ENCODE peak calls at places on chromosomes 6 and 20, in seven cellular contexts. O, D, A, R, H, F and L are unnamed samples.

GRCh38 chr6:104704191-104704590 is 155.5 kb downstream of the HACE1 start:
- DNase-seq in O (no peak), D (no peak), A (no peak), R (peak), H (peak), F (no peak), L (no peak)

GRCh38 chr20:54107600-54108393 is 37.4 kb upstream of the BCAS1 start:
- DNase-seq in O (peak), D (no peak), A (no peak), R (no peak), H (no peak), F (no peak), L (no peak)

GRCh38 chr20:36460648-36461599 is 80.4 kb upstream of the MYL9 start:
- DNase-seq in O (peak), D (peak), A (peak), R (peak), H (peak), F (peak), L (peak)

GRCh38 chr6:141282263-141282662 is 850.5 kb upstream of the GJE1 start:
- DNase-seq in O (no peak), D (no peak), A (no peak), R (no peak), H (no peak), F (no peak), L (no peak)

GRCh38 chr6:130872250-130873095 is 45.3 kb downstream of the SMLR1 start:
- DNase-seq in O (peak), D (peak), A (peak), R (peak), H (peak), F (peak), L (peak)

GRCh38 chr6:166940643-166941068 is 15.7 kb downstream of the RNASET2 start:
- DNase-seq in O (no peak), D (peak), A (peak), R (no peak), H (no peak), F (no peak), L (peak)

GRCh38 chr6:37173573-37174195 is 3.7 kb downstream of the PIM1 start:
- DNase-seq in O (no peak), D (no peak), A (no peak), R (no peak), H (no peak), F (no peak), L (peak)

GRCh38 chr6:82624251-82624650 is 260.6 kb downstream of the TPBG start:
- DNase-seq in O (no peak), D (no peak), A (no peak), R (no peak), H (no peak), F (no peak), L (no peak)

GRCh38 chr20:45293041-45294002 is 13.3 kb upstream of the RBPJL start:
- DNase-seq in O (peak), D (peak), A (peak), R (peak), H (peak), F (peak), L (peak)

GRCh38 chr20:56731041-56731440 is 101.9 kb downstream of the TFAP2C start:
- DNase-seq in O (no peak), D (no peak), A (no peak), R (no peak), H (peak), F (no peak), L (no peak)

GRCh38 chr6:112332274-112332673 is 14.9 kb upstream of the RFPL4B start:
- DNase-seq in O (no peak), D (no peak), A (no peak), R (no peak), H (no peak), F (peak), L (peak)

GRCh38 chr20:52783769-52784168 is 188.4 kb upstream of the TSHZ2 start:
- DNase-seq in O (no peak), D (no peak), A (no peak), R (no peak), H (no peak), F (peak), L (peak)

GRCh38 chr20:57696401-57696961 is 13.3 kb downstream of the PMEPA1 start:
- DNase-seq in O (no peak), D (no peak), A (no peak), R (no peak), H (no peak), F (no peak), L (no peak)

GRCh38 chr6:107275330-107275865 is 160.1 kb upstream of the BEND3 start:
- DNase-seq in O (peak), D (no peak), A (no peak), R (no peak), H (no peak), F (no peak), L (peak)

GRCh38 chr6:44186691-44187025 is 28.0 kb downstream of the CAPN11 start:
- DNase-seq in O (no peak), D (no peak), A (no peak), R (no peak), H (no peak), F (no peak), L (no peak)

GRCh38 chr6:33620584-33621395 is at the start of gene ITPR3:
- DNase-seq in O (peak), D (peak), A (peak), R (peak), H (peak), F (peak), L (peak)

GRCh38 chr20:31707994-31708744 is 14.5 kb downstream of the BCL2L1 start:
- DNase-seq in O (peak), D (no peak), A (peak), R (no peak), H (no peak), F (no peak), L (no peak)

GRCh38 chr20:52190437-52191131 is 995 bp downstream of the ZFP64 start:
- DNase-seq in O (peak), D (peak), A (peak), R (peak), H (peak), F (peak), L (peak)

GRCh38 chr6:14871196-14871595 is 374.7 kb upstream of the JARID2 start:
- DNase-seq in O (no peak), D (no peak), A (no peak), R (no peak), H (no peak), F (no peak), L (no peak)

GRCh38 chr20:57619053-57619831 is 984 bp downstream of the ZBP1 start:
- DNase-seq in O (no peak), D (no peak), A (no peak), R (no peak), H (no peak), F (no peak), L (no peak)

DNA sequence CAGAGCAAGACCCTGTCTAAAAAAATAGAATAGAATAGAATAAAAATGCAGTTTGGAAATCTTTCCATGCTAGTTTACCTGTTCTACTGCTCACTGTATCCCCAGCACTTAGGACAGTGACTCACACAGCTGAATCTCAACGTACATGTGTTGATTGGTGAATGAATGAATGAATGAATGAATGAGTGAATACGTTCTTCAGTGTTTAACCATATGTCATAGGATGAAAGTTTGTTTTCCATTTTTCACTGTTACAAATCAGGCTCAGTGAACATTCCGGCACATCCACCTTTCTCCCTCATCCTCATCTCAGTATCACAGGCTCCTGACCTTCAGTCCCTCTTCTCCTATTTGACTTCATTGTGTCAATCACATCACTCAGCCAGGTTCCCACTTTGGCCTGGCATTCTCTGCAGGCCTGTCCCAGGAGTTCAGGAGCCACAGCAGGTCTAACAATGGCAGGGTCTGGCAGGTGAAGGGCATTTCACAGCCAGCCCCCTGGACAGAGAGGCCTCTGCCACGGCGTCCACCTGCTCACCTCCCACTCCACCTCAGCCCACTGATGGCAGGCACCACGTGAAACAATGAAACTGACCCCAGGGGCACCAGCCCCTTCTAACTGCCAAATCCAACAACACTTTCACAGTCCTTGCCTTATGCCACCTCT is 7.9 kb downstream of the ZC3H12D start:
- DNase-seq in O (no peak), D (no peak), A (no peak), R (no peak), H (no peak), F (no peak), L (no peak)
- H3K4me3 ChIP-seq in O (no peak), D (no peak), A (no peak), R (no peak), H (no peak), F (no peak), L (no peak)

DNA sequence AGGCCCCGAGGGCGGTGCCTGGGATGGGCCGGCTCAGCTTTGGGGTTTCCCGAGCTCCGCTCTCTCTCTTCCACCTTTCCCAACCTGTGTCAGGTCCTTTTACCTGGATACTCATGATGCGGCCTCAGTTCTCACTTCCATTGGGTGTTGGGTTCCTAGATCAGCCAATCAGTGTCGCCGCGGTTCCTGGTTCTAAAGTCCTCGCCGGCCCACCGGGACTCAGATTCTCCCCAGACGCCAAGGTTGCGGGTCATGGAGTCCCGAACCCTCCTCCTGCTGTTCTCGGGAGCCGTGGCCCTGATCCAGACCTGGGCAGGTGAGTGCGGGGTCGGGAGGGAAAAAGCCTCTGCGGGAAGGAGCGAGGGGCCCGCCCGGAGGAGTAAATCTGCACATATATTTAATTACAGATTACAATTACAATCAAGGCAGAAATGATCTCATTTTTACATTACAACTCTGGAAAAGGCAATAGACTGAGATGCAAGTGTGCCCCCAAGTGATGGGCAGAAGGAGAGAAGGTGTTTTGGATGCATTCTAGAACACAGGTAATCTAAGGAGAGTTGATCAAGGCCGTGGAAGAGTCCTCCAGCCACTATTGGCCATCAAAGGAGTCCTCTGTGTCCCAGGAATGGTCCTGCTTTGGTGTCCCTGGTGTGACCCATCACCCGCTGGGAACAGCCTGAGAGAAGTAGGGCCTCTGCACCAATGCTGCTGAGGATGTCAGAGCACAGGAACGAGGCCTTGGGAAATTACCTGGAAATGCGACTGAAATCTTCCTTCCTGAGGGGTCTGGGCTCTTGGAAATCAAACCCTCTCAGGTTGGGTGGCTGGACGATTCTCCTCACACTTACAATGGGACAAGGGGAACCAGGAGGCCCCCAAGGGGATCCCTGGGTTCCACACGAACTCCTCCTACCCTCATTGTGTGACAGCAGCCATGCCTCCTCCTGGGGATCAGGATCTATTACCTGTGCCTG is 34.7 kb upstream of the MICB start:
- DNase-seq in O (peak), D (peak), A (peak), R (peak), H (peak), F (peak), L (peak)
- TF ChIP-seq CTCF in O (no peak), D (no peak), A (no peak), R (no peak), H (no peak), F (no peak), L (no peak)

GRCh38 chr6:149999636-150000035 is 25.7 kb downstream of the RAET1L start:
- DNase-seq in O (no peak), D (no peak), A (no peak), R (no peak), H (no peak), F (no peak), L (no peak)
- H3K4me3 ChIP-seq in O (no peak), D (no peak), A (no peak), R (no peak), H (no peak), F (no peak), L (no peak)

GRCh38 chr20:9145142-9145541 is 76.3 kb downstream of the PLCB4 start:
- DNase-seq in O (no peak), D (no peak), A (no peak), R (no peak), H (no peak), F (no peak), L (no peak)
- TF ChIP-seq CTCF in O (no peak), D (no peak), A (no peak), R (no peak), H (no peak), F (no peak), L (no peak)

DNA sequence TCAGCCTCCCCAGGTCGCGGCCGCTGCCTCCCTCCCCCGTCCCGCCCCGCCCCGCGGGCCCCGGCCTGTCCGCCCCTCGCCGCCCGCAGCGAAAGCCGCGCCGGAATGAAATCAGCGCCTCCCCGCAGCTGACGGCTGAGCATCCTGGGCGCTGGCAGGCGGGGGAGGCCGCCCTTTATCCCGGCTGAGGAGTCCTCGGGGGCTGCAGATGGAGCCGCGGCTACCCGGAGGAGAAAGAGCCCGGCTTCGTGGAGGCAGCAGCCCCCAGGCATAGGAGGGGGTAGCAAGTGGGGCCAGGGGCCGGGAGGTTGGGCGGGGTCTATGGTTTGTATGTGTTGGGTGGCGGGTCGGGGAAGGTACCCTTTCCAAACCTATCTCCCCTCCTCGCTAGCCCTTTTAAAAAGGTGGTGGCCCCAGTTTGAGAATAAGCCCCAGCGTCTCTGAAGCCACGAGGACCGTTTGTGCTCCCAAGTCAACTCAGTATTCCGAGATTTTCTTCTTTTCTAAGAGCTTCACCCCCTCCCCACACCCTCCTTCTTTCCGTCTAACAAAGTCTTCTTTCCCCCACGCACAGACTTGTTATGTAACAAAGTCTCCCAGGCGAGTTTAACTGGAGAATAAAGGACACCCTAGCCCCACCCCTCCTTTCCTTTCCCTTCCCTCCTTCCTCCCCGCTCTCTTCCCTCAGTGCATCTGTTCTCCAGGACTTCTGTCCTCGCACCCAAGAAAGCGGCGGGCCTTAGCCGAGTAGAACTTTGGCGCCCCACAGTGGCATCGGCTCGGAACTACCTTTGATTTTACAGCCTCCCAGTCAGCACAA is 11.0 kb downstream of the POU3F2 start:
- DNase-seq in O (peak), D (peak), A (peak), R (peak), H (peak), F (peak), L (peak)
- H3K4me3 ChIP-seq in O (peak), D (no peak), A (no peak), R (peak), H (peak), F (peak), L (no peak)

GRCh38 chr6:51930602-51931001 is 156.8 kb downstream of the PKHD1 start:
- DNase-seq in O (no peak), D (no peak), A (no peak), R (no peak), H (no peak), F (no peak), L (no peak)

GRCh38 chr6:51932956-51933355 is 154.5 kb downstream of the PKHD1 start:
- DNase-seq in O (no peak), D (no peak), A (no peak), R (no peak), H (no peak), F (no peak), L (no peak)

GRCh38 chr6:51936941-51937340 is 150.5 kb downstream of the PKHD1 start:
- DNase-seq in O (no peak), D (no peak), A (no peak), R (no peak), H (no peak), F (no peak), L (no peak)

GRCh38 chr6:51936536-51936935 is 150.9 kb downstream of the PKHD1 start:
- DNase-seq in O (no peak), D (no peak), A (no peak), R (no peak), H (no peak), F (no peak), L (no peak)

GRCh38 chr6:51934098-51934497 is 153.3 kb downstream of the PKHD1 start:
- DNase-seq in O (no peak), D (peak), A (no peak), R (no peak), H (no peak), F (peak), L (no peak)
- TF ChIP-seq CTCF in O (no peak), D (peak), A (peak), R (no peak), H (no peak), F (peak), L (peak)

GRCh38 chr20:62799459-62799858 is 3.2 kb downstream of the MRGBP start:
- DNase-seq in O (no peak), D (no peak), A (no peak), R (no peak), H (no peak), F (no peak), L (no peak)

GRCh38 chr20:62799873-62800272 is 3.6 kb downstream of the MRGBP start:
- DNase-seq in O (no peak), D (no peak), A (no peak), R (no peak), H (no peak), F (no peak), L (no peak)

GRCh38 chr20:62796699-62797491 is 622 bp downstream of the MRGBP start:
- DNase-seq in O (peak), D (no peak), A (no peak), R (no peak), H (no peak), F (no peak), L (no peak)

GRCh38 chr20:62799036-62799435 is 2.8 kb downstream of the MRGBP start:
- DNase-seq in O (no peak), D (no peak), A (no peak), R (no peak), H (no peak), F (no peak), L (no peak)

DNA sequence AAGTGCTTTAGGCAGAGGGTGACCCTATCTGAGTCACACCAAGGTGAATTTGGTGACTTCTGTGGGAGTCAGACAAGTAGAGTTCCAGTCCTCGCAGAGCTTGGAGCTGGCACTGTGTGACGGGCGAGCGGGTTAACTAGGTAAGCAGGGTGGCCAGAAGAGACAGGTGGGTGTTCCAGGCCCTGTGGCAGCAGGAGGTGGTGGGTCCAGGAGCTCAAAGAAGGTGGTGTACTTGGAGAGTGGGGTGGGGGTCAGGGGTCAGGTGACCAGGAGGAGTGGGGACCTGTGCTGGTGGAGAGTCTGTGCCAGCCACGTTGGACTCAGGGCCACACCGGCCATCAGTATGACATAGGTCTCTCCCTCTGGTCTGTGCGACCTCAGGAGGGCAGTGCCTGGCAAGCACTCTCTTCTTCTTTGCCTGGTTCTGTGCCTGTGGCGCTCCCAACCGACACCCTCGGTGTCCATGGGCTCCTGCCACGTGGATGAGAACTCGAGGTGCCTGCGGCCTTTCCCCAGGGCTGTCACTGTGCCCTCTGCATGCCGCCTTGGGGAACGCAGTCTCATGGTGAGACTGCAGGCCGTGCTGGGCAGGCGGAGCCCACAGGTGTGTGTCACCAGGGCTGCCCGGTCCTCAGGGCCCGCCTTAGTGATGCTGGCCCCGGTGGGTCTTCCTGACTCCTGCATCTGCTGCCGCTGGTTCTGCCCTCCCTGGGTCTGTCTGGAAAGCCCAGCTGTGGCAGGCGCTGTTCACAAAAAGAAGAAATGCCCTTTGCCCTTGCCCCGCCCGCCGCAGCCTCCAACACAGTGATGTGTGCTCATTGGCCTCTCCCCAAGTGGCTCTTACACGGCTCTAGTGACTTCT is 1.6 kb downstream of the MRGBP start:
- DNase-seq in O (no peak), D (no peak), A (no peak), R (no peak), H (no peak), F (no peak), L (no peak)
- H3K4me3 ChIP-seq in O (no peak), D (peak), A (no peak), R (peak), H (no peak), F (peak), L (no peak)

GRCh38 chr20:38387953-38388352 is 41.7 kb downstream of the LBP start:
- DNase-seq in O (no peak), D (no peak), A (no peak), R (no peak), H (no peak), F (no peak), L (no peak)
- TF ChIP-seq CTCF in O (no peak), D (peak), A (no peak), R (no peak), H (no peak), F (no peak), L (peak)